ENCODE peak calls at places on chromosomes 5 and 9, in ten cellular contexts. H is kidney; L is SJSA1; G is psoas muscle; P is CD4-positive, alpha-beta memory T cell; I is SK-N-SH; Q is lower lobe of right lung; E is uterus; W is Panc1; Y is stomach. R is an unnamed sample.

GRCh38 chr9:109989296-109989695 is 209.3 kb downstream of the PALM2AKAP2 start:
- DNase-seq in H (no peak), L (no peak), G (no peak), P (no peak), I (no peak), Q (no peak), E (no peak), W (no peak), Y (no peak), R (no peak)

GRCh38 chr5:166529200-166529599 is 1762.2 kb upstream of the WWC1 start:
- DNase-seq in H (no peak), L (no peak), G (no peak), P (no peak), I (no peak), Q (no peak), E (no peak), W (no peak), Y (no peak), R (no peak)

GRCh38 chr5:124162782-124163532 is 583.5 kb downstream of the ZNF608 start:
- DNase-seq in H (no peak), L (no peak), G (no peak), P (no peak), I (no peak), Q (no peak), E (no peak), W (no peak), Y (peak; percentile 70), R (peak; percentile 33)

GRCh38 chr5:154690488-154690887 is 64.7 kb upstream of the LARP1 start:
- DNase-seq in H (no peak), L (no peak), G (no peak), P (no peak), I (no peak), Q (no peak), E (no peak), W (no peak), Y (no peak), R (no peak)

GRCh38 chr5:98698359-98698758 is 75.1 kb upstream of the RGMB start:
- DNase-seq in H (no peak), L (no peak), G (no peak), P (no peak), I (no peak), Q (no peak), E (no peak), W (no peak), Y (no peak), R (no peak)

GRCh38 chr5:138972836-138973235 is 97.7 kb upstream of the LRRTM2 start:
- DNase-seq in H (no peak), L (no peak), G (no peak), P (no peak), I (no peak), Q (no peak), E (no peak), W (no peak), Y (no peak), R (no peak)

GRCh38 chr9:6479959-6480358 is 67.0 kb downstream of the UHRF2 start:
- DNase-seq in H (no peak), L (no peak), G (no peak), P (no peak), I (no peak), Q (no peak), E (no peak), W (no peak), Y (no peak), R (no peak)

GRCh38 chr5:156444737-156445136 is 117.8 kb downstream of the SGCD start:
- DNase-seq in H (no peak), L (no peak), G (no peak), P (no peak), I (peak; percentile 6), Q (no peak), E (no peak), W (no peak), Y (no peak), R (no peak)

GRCh38 chr9:110278080-110278707 is 21.9 kb upstream of the TXN start:
- DNase-seq in H (no peak), L (peak; percentile 15), G (no peak), P (no peak), I (no peak), Q (no peak), E (no peak), W (no peak), Y (no peak), R (no peak)

GRCh38 chr9:95971815-95972214 is 96.3 kb downstream of the ERCC6L2 start:
- DNase-seq in H (no peak), L (no peak), G (no peak), P (no peak), I (no peak), Q (no peak), E (no peak), W (no peak), Y (no peak), R (no peak)

GRCh38 chr5:616342-617039 is 4.4 kb downstream of the CEP72 start:
- DNase-seq in H (peak; percentile 35), L (no peak), G (no peak), P (no peak), I (no peak), Q (peak; percentile 32), E (no peak), W (no peak), Y (no peak), R (no peak)

GRCh38 chr5:179125789-179126505 is 65.8 kb downstream of the ZNF354C start:
- DNase-seq in H (peak; percentile 65), L (no peak), G (no peak), P (no peak), I (no peak), Q (peak; percentile 35), E (no peak), W (no peak), Y (peak; percentile 20), R (no peak)

GRCh38 chr5:102758576-102758975 is 3.5 kb downstream of the PAM start:
- DNase-seq in H (no peak), L (no peak), G (no peak), P (no peak), I (no peak), Q (no peak), E (no peak), W (no peak), Y (no peak), R (no peak)

GRCh38 chr9:3768286-3768685 is 242.5 kb upstream of the RFX3 start:
- DNase-seq in H (no peak), L (no peak), G (no peak), P (no peak), I (no peak), Q (no peak), E (no peak), W (no peak), Y (no peak), R (no peak)

GRCh38 chr5:90479611-90480385 is 5.1 kb downstream of the POLR3G start:
- DNase-seq in H (no peak), L (no peak), G (no peak), P (no peak), I (no peak), Q (no peak), E (no peak), W (no peak), Y (no peak), R (no peak)

GRCh38 chr5:53027913-53028312 is 38.8 kb downstream of the ITGA2 start:
- DNase-seq in H (peak; percentile 72), L (peak; percentile 70), G (peak; percentile 19), P (no peak), I (no peak), Q (no peak), E (peak; percentile 20), W (no peak), Y (peak; percentile 68), R (no peak)

GRCh38 chr5:147169399-147169798 is 65.4 kb upstream of the STK32A start:
- DNase-seq in H (no peak), L (no peak), G (no peak), P (no peak), I (no peak), Q (no peak), E (no peak), W (no peak), Y (no peak), R (no peak)
- H3K27ac ChIP-seq in H (no peak overlapping the region), L (no peak overlapping the region), G (no peak overlapping the region), P (no peak overlapping the region), I (no peak overlapping the region), Q (no peak overlapping the region), E (no peak overlapping the region), W (no peak overlapping the region), Y (no peak overlapping the region), R (no peak overlapping the region)

GRCh38 chr9:136146126-136147037 is 27.7 kb upstream of the TMEM250 start:
- DNase-seq in H (no peak), L (no peak), G (no peak), P (no peak), I (no peak), Q (no peak), E (no peak), W (no peak), Y (no peak), R (no peak)
- H3K9me3 ChIP-seq in H (no peaks in the 10 kb centered on the region), L (no peaks in the 10 kb centered on the region), G (no peaks in the 10 kb centered on the region), P (no peaks in the 10 kb centered on the region), I (no peaks in the 10 kb centered on the region), Q (no peaks in the 10 kb centered on the region), E (no peaks in the 10 kb centered on the region), W (no peaks in the 10 kb centered on the region), Y (no peaks in the 10 kb centered on the region), R (no peaks in the 10 kb centered on the region)

DNA sequence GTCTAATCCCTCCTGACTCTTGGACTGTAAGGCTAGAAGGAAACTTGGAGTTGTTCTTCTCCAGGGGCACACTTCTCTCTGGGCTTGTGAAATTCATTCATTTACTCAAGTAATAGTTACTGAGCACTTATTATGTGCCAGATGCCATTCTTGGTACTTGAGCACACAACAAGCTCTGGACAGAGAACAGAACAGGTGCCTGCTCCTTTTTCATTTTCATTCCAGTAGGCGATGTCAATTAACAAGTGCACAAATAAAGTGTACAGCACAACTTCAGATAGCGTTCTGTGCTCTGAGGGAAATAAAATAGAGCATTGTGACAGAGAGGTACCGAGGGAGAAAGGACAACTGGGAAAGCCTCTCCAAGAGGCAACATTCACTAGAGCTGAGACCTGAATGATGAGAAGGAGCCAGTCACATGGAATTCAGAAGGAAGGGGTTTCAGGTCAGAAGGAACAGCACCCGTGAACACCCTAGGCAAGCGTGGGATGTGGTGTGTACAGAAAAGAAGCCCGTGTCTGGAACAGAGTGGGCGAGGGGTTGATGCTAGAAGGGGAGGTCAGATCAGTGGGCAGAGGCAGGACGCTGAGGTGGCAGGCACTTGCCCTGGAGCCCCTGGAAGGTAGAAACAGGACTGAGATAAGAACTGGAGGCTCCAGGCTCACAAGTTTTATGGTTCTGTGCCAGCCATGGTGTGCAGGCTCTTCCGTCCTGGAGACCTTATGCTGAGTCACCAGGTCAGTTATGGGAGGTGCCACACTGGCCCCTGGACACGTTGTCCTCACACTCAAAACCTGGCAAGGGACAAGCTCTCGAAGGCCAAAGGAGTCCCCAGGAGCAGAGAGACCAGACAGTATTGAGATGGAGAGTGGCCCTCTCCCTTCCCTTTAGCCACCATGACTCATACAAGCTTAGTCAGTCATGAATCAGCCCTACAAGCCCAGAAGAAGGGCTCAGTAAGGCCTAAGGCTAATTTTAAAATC is 7.2 kb upstream of the ABLIM3 start:
- DNase-seq in H (no peak), L (peak; percentile 93), G (peak; percentile 76), P (no peak), I (no peak), Q (no peak), E (peak; percentile 23), W (no peak), Y (peak; percentile 55), R (no peak)
- H3K27ac ChIP-seq in H (no peak overlapping the region), L (peak overlapping the region; percentile 83), G (peak overlapping the region; percentile 74), P (no peak overlapping the region), I (no peak overlapping the region), Q (no peak overlapping the region), E (no peak overlapping the region), W (peak overlapping the region; percentile 2), Y (peak overlapping the region; percentile 36), R (no peak overlapping the region)

DNA sequence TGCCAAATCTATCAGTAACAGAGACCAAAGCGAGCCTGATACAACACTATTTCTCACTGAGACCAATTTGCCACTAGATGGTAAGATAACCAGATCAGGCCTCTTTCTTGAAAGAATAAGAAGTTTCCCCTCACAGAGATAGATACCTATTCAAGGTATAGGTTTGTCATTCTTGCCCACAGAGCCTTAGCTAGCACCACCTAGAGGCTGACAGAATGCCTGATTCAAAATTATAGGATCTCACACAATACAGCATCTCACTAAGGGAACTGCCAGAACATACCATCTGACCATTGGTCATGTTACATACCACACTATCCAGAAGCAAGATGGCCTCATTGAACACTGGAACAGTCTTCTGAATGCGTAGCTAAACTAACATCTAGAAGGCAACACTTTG is 166.6 kb upstream of the HCN1 start:
- DNase-seq in H (no peak), L (no peak), G (no peak), P (no peak), I (no peak), Q (no peak), E (no peak), W (no peak), Y (no peak), R (no peak)
- H3K9me3 ChIP-seq in H (peaks cover 5% of the 10 kb centered on the region), L (peaks cover 9% of the 10 kb centered on the region), G (no peaks in the 10 kb centered on the region), P (no peaks in the 10 kb centered on the region), I (no peaks in the 10 kb centered on the region), Q (peaks cover 5% of the 10 kb centered on the region), E (no peaks in the 10 kb centered on the region), W (peaks cover 6% of the 10 kb centered on the region), Y (peaks cover 5% of the 10 kb centered on the region), R (no peaks in the 10 kb centered on the region)

R was measured in colonic mucosa.